ENCODE peak calls at places on chromosome 9, in nine cellular contexts. W, N, J, K, L, F, D, G and A are unnamed samples. For H3K36me3, the result is how much of the 10 kb centered on the place peaks cover.

GRCh38 chr9:8660383-8660782 is 860.8 kb upstream of the DMAC1 start:
- DNase-seq in F (peak), N (peak), L (peak), D (no peak), J (peak), W (peak), G (peak), K (peak), A (peak)

GRCh38 chr9:125626187-125626586 is 80.8 kb downstream of the MAPKAP1 start:
- DNase-seq in G (no peak), L (peak), W (no peak), N (no peak), D (no peak), J (no peak), K (no peak), F (no peak), A (no peak)

GRCh38 chr9:107213561-107214028 is 69.5 kb upstream of the RAD23B start:
- DNase-seq in G (no peak), D (no peak), K (no peak), W (peak), N (no peak), J (no peak), F (no peak), L (peak), A (peak)

GRCh38 chr9:134648701-134649525 is 7.3 kb downstream of the COL5A1 start:
- DNase-seq in K (peak), J (no peak), N (no peak), W (no peak), L (peak), F (no peak), D (no peak), G (no peak), A (no peak)

GRCh38 chr9:134689320-134690181 is 47.9 kb downstream of the COL5A1 start:
- DNase-seq in G (peak), N (peak), D (peak), L (peak), K (peak), J (peak), F (peak), W (peak), A (no peak)

GRCh38 chr9:13377286-13377925 is 97.9 kb upstream of the MPDZ start:
- DNase-seq in F (no peak), K (no peak), W (no peak), G (no peak), L (peak), N (no peak), D (no peak), J (no peak), A (no peak)

GRCh38 chr9:112569186-112569585 is 82.6 kb downstream of the KIAA1958 start:
- DNase-seq in J (no peak), W (no peak), D (no peak), N (no peak), F (no peak), K (no peak), G (no peak), L (peak), A (peak)

GRCh38 chr9:134590240-134591081 is 51.1 kb upstream of the COL5A1 start:
- DNase-seq in G (no peak), L (no peak), F (no peak), W (no peak), D (no peak), J (no peak), K (no peak), N (no peak), A (no peak)

GRCh38 chr9:129141066-129142041 is 30.1 kb downstream of the PTPA start:
- DNase-seq in N (peak), K (peak), G (peak), W (peak), J (peak), L (peak), F (peak), D (no peak), A (peak)

GRCh38 chr9:20441704-20442423 is 180.4 kb downstream of the MLLT3 start:
- DNase-seq in F (no peak), D (no peak), J (no peak), K (no peak), G (no peak), W (no peak), N (no peak), L (peak), A (no peak)

GRCh38 chr9:28539432-28539831 is 966.2 kb upstream of the C9orf72 start:
- DNase-seq in N (no peak), J (no peak), G (no peak), W (no peak), L (no peak), F (no peak), D (no peak), K (no peak), A (peak)

GRCh38 chr9:133031496-133031911 is 707 bp downstream of the GTF3C5 start:
- DNase-seq in D (peak), N (no peak), W (no peak), L (no peak), G (no peak), K (no peak), J (no peak), F (no peak), A (peak)

GRCh38 chr9:132538071-132538470 is 44.3 kb upstream of the BARHL1 start:
- DNase-seq in J (no peak), W (no peak), F (no peak), L (no peak), G (no peak), D (peak), N (no peak), K (no peak), A (no peak)

GRCh38 chr9:128706671-128707381 is 4.5 kb downstream of the PKN3 start:
- DNase-seq in J (no peak), D (peak), G (no peak), W (peak), L (no peak), N (no peak), F (no peak), K (peak), A (no peak)

GRCh38 chr9:112558978-112559377 is 72.4 kb downstream of the KIAA1958 start:
- DNase-seq in D (no peak), F (no peak), W (no peak), L (no peak), K (no peak), N (no peak), G (no peak), J (no peak), A (no peak)

GRCh38 chr9:133888779-133889491 is 103.2 kb downstream of the VAV2 start:
- DNase-seq in G (no peak), W (no peak), D (no peak), N (no peak), F (no peak), J (no peak), L (no peak), K (no peak), A (no peak)

GRCh38 chr9:106861585-106862114 is 1.3 kb upstream of the ZNF462 start:
- DNase-seq in W (no peak), G (no peak), D (no peak), J (no peak), K (no peak), N (no peak), L (peak), F (no peak), A (no peak)

GRCh38 chr9:31272456-31273295 is 1111.8 kb upstream of the ACO1 start:
- DNase-seq in N (no peak), D (no peak), J (no peak), W (no peak), L (no peak), K (no peak), G (no peak), F (no peak), A (peak)

GRCh38 chr9:27487128-27487527 is 37.0 kb upstream of the IFNK start:
- DNase-seq in D (no peak), L (no peak), G (no peak), J (no peak), F (no peak), K (no peak), N (no peak), W (no peak), A (no peak)

GRCh38 chr9:122403381-122404002 is 32.7 kb downstream of the PTGS1 start:
- DNase-seq in G (no peak), N (no peak), L (peak), F (no peak), K (no peak), D (no peak), J (no peak), W (no peak), A (no peak)

GRCh38 chr9:122402403-122403268 is 31.8 kb downstream of the PTGS1 start:
- DNase-seq in D (no peak), J (no peak), G (no peak), F (no peak), K (no peak), L (peak), N (no peak), W (no peak), A (peak)

DNA sequence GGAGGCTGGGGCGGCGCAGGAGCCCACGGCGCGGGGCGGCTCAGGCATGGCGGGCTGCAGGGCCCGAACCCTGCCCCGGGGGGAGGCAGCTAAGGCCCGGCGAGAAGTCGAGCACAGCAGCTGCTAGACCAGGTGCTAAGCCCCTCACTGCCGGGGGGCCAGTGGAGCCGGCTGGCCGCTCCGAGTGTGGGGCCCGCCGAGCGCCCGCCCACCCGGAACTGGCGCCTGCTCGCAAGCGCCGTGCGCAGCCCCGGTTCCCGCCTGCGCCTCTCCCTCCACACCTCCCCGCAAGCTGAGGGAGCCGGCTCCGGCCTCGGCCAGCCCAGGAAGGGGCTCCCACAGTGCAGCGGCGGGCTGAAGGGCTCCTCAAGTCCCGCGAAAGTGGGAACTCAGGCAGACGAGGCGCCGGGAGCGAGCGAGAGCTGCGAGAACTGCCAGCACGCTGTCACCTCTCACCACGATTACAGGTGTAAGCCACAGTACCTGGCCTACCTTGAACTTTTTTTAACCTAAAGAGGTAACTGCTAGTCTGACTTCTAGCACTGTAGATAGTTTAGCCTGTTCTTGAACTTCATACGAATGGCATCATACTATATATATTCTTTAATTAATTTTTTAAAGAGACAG is 35.6 kb downstream of the PTGS1 start:
- DNase-seq in G (no peak), W (no peak), K (no peak), F (no peak), N (no peak), J (no peak), D (no peak), L (no peak), A (no peak)
- H3K4me3 ChIP-seq in G (no peak), W (no peak), K (no peak), F (peak), N (peak), J (no peak), D (no peak), L (no peak), A (no peak)

GRCh38 chr9:91223000-91223399 is 138.7 kb downstream of the AUH start:
- DNase-seq in L (no peak), W (no peak), G (no peak), F (no peak), D (no peak), J (no peak), K (no peak), N (no peak), A (peak)
- TF ChIP-seq CTCF in L (no peak), W (no peak), G (no peak), F (no peak), D (no peak), J (no peak), K (no peak), N (no peak), A (no peak)

GRCh38 chr9:102087141-102087540 is 348.7 kb upstream of the GRIN3A start:
- DNase-seq in G (no peak), D (no peak), L (no peak), K (no peak), W (no peak), F (no peak), J (no peak), N (no peak), A (no peak)

GRCh38 chr9:102085548-102085947 is 347.1 kb upstream of the GRIN3A start:
- DNase-seq in K (no peak), G (no peak), W (no peak), D (no peak), L (no peak), F (no peak), J (no peak), N (no peak), A (no peak)
- H3K36me3 ChIP-seq in K (under half), G (under half), W (under half), D (under half), L (under half), F (under half), J (under half), N (under half), A (under half)

GRCh38 chr9:89000973-89001916 is 10.0 kb downstream of the S1PR3 start:
- DNase-seq in D (peak), G (peak), F (peak), K (peak), J (peak), N (peak), L (peak), W (peak), A (peak)
- H3K4me3 ChIP-seq in D (no peak), G (no peak), F (no peak), K (no peak), J (peak), N (peak), L (no peak), W (no peak), A (no peak)

GRCh38 chr9:99253134-99253533 is 31.1 kb downstream of the SEC61B start:
- DNase-seq in F (no peak), K (no peak), N (no peak), L (no peak), D (no peak), W (no peak), J (no peak), G (no peak), A (no peak)

GRCh38 chr9:99251157-99251556 is 29.1 kb downstream of the SEC61B start:
- DNase-seq in J (no peak), F (no peak), D (no peak), K (no peak), W (no peak), G (no peak), N (no peak), L (no peak), A (no peak)

GRCh38 chr9:99257723-99258364 is 35.8 kb downstream of the SEC61B start:
- DNase-seq in D (no peak), K (peak), J (no peak), W (no peak), L (no peak), G (no peak), N (no peak), F (no peak), A (no peak)

GRCh38 chr9:99255651-99256050 is 33.6 kb downstream of the SEC61B start:
- DNase-seq in K (no peak), J (no peak), W (no peak), L (no peak), G (no peak), F (no peak), N (no peak), D (no peak), A (no peak)

DNA sequence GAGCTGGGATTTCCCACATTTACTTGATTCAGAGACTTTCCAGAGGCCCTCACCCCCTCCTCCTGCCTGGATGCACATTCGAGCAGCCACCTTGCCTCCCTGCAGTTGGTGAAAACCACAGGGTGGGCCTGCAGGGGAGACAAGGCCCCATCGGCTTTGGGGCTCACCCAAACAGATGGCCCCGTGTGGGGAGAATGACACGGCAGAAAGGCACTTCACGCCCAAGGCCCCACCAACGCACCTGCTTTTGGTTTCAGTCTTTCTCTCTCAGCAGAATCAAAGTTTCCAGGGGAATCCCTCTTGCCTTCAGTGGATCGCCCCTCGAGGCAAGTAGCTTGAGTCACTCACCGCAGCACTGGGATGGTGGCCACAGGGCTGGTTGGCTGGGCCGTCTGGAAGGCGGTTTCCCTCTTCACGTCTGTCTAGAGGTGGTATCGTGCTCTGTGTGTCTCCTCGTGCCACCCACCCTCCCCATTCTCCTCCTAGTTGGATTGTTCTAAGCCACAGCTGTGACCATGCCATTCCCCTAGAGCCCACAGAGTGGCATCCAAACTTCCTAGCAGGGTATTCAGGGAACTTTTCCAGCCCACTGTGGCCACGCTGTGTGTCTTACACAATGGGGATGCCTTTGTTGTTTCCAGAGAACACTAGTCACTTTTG is 31.8 kb downstream of the SEC61B start:
- DNase-seq in K (peak), J (no peak), D (peak), N (no peak), W (no peak), G (no peak), F (no peak), L (peak), A (no peak)
- TF ChIP-seq CTCF in K (no peak), J (no peak), D (no peak), N (no peak), W (no peak), G (no peak), F (no peak), L (no peak), A (no peak)

DNA sequence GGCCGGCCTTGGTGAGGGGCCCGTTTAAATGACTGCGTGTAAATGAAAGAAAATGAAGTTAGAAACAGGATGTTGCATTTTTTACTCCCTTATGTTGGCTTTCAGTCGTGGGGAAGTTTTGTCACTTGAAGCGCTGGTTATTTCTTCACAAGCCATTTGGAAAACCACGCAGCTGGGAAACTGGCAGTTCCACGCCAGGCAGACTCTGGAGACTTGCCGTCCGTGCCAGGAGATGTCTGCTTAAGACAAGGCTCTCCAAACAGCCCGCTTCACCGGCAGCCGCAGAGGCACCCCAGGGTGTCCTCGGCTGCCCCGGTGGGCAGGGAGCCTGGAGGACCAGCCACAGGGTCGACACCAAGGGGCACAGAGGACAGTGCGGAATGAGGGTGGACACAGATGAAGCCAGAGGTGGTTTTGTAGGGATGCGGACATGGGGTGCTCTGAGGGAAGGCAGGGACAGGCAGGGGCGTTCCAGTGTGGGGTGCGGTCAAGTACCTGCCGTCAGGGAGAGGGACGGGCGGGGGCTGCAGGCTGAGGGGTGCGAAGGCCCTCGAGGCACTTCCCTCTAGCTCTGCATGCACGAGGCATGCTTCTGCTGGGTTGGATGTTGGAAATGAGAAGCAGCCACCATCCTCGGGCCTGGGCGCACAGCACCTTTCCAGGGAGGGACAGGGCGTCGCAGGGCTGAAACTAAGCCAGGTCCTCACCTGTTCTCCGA is 11.1 kb upstream of the AJM1 start:
- DNase-seq in W (no peak), G (no peak), L (no peak), D (peak), K (no peak), J (no peak), F (no peak), N (no peak), A (no peak)
- H3K36me3 ChIP-seq in W (half or more), G (under half), L (under half), D (under half), K (under half), J (under half), F (half or more), N (half or more), A (under half)

DNA sequence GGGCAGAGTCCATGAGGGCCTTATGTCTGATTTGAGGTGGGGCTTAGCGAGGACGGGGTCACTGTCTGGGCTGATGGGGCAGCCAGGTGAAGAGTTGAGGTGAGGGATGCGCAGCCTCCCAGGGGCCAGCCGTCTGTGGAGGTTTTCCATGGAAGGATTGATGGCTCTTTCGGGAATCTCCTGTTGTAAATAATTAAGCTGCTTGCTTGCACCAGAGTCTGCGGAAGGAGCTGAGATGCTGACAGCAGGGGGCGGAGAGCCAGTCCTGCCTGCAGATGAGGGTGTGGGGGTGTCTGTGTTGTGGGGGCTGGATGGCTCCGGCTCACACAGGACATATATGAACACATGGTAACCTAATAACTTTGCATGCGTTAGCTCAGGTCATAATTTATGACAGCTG is 36.6 kb upstream of the SEMA4D start:
- DNase-seq in G (no peak), D (no peak), N (no peak), J (no peak), F (no peak), L (no peak), W (no peak), K (no peak), A (no peak)
- H3K4me3 ChIP-seq in G (no peak), D (no peak), N (no peak), J (no peak), F (no peak), L (no peak), W (no peak), K (no peak), A (no peak)